ENCODE peak calls at places on chromosomes 7 and 10, in eight cellular contexts. One of them, this sample, is unnamed.

GRCh38 chr10:50625663-50626062 is 1.9 kb upstream of the SGMS1 start:
- DNase-seq in T1000: no peak
- DNase-seq in NCI-H69: peak; percentile 9
- DNase-seq in prostate gland: no peak
- DNase-seq in LoVo: no peak
- DNase-seq in amniotic stem cell: no peak
- DNase-seq in WERI-Rb-1: no peak
- DNase-seq in activated CD4-positive, alpha-beta T cell treated with anti-CD3 and anti-CD28 coated beads for 48 hours: no peak
- DNase-seq in this sample: peak; percentile 44

GRCh38 chr7:27154901-27155815 is 1.3 kb downstream of the HOXA7 start:
- DNase-seq in prostate gland: no peak
- DNase-seq in amniotic stem cell: no peak
- DNase-seq in WERI-Rb-1: peak; percentile 6
- DNase-seq in T1000: no peak
- DNase-seq in activated CD4-positive, alpha-beta T cell treated with anti-CD3 and anti-CD28 coated beads for 48 hours: peak; percentile 62
- DNase-seq in LoVo: no peak
- DNase-seq in NCI-H69: no peak
- DNase-seq in this sample: peak; percentile 80

GRCh38 chr7:104241581-104241980 is 33.8 kb upstream of the ORC5 start:
- DNase-seq in WERI-Rb-1: no peak
- DNase-seq in activated CD4-positive, alpha-beta T cell treated with anti-CD3 and anti-CD28 coated beads for 48 hours: no peak
- DNase-seq in prostate gland: no peak
- DNase-seq in NCI-H69: no peak
- DNase-seq in amniotic stem cell: no peak
- DNase-seq in LoVo: no peak
- DNase-seq in T1000: no peak
- DNase-seq in this sample: no peak

GRCh38 chr7:158021836-158022235 is 565.8 kb downstream of the PTPRN2 start:
- DNase-seq in WERI-Rb-1: no peak
- DNase-seq in T1000: no peak
- DNase-seq in prostate gland: no peak
- DNase-seq in LoVo: no peak
- DNase-seq in activated CD4-positive, alpha-beta T cell treated with anti-CD3 and anti-CD28 coated beads for 48 hours: no peak
- DNase-seq in amniotic stem cell: no peak
- DNase-seq in NCI-H69: no peak
- DNase-seq in this sample: no peak

GRCh38 chr10:130369645-130370381 is 233.6 kb downstream of the GLRX3 start:
- DNase-seq in prostate gland: no peak
- DNase-seq in amniotic stem cell: no peak
- DNase-seq in LoVo: no peak
- DNase-seq in WERI-Rb-1: no peak
- DNase-seq in activated CD4-positive, alpha-beta T cell treated with anti-CD3 and anti-CD28 coated beads for 48 hours: no peak
- DNase-seq in T1000: no peak
- DNase-seq in NCI-H69: no peak
- DNase-seq in this sample: no peak

GRCh38 chr7:124784879-124785818 is 19.6 kb upstream of the GPR37 start:
- DNase-seq in NCI-H69: peak; percentile 82
- DNase-seq in LoVo: peak; percentile 68
- DNase-seq in WERI-Rb-1: peak; percentile 48
- DNase-seq in T1000: peak; percentile 19
- DNase-seq in activated CD4-positive, alpha-beta T cell treated with anti-CD3 and anti-CD28 coated beads for 48 hours: peak; percentile 24
- DNase-seq in amniotic stem cell: peak; percentile 9
- DNase-seq in prostate gland: peak; percentile 40
- DNase-seq in this sample: peak; percentile 80

GRCh38 chr7:988426-988911 is 5.5 kb downstream of the CYP2W1 start:
- DNase-seq in T1000: no peak
- DNase-seq in NCI-H69: peak; percentile 60
- DNase-seq in prostate gland: no peak
- DNase-seq in activated CD4-positive, alpha-beta T cell treated with anti-CD3 and anti-CD28 coated beads for 48 hours: no peak
- DNase-seq in amniotic stem cell: no peak
- DNase-seq in LoVo: no peak
- DNase-seq in WERI-Rb-1: no peak
- DNase-seq in this sample: peak; percentile 77

GRCh38 chr7:514651-515598 is 4.7 kb downstream of the PDGFA start:
- DNase-seq in T1000: peak; percentile 54
- DNase-seq in NCI-H69: peak; percentile 65
- DNase-seq in prostate gland: peak; percentile 70
- DNase-seq in activated CD4-positive, alpha-beta T cell treated with anti-CD3 and anti-CD28 coated beads for 48 hours: peak; percentile 53
- DNase-seq in WERI-Rb-1: peak; percentile 35
- DNase-seq in LoVo: no peak
- DNase-seq in amniotic stem cell: no peak
- DNase-seq in this sample: no peak

GRCh38 chr10:128922172-128922571 is 544.9 kb upstream of the MGMT start:
- DNase-seq in LoVo: no peak
- DNase-seq in activated CD4-positive, alpha-beta T cell treated with anti-CD3 and anti-CD28 coated beads for 48 hours: no peak
- DNase-seq in amniotic stem cell: no peak
- DNase-seq in prostate gland: no peak
- DNase-seq in WERI-Rb-1: no peak
- DNase-seq in NCI-H69: no peak
- DNase-seq in T1000: no peak
- DNase-seq in this sample: no peak

This sample was measured in left kidney.